ENCODE peak calls at places on chromosomes 5 and 9, in six cellular contexts. V, W, Y, X, K and R are unnamed samples.

GRCh38 chr9:136220017-136220729 is 15.2 kb upstream of the LHX3 start:
- DNase-seq in V (no peak), W (no peak), X (peak; percentile 41), K (no peak), Y (no peak), R (peak; percentile 80)

GRCh38 chr9:104869801-104870200 is 58.2 kb downstream of the ABCA1 start:
- DNase-seq in W (no peak), Y (no peak), X (no peak), K (no peak), V (no peak), R (no peak)

GRCh38 chr5:41708604-41708940 is 161.7 kb downstream of the OXCT1 start:
- DNase-seq in Y (peak; percentile 27), V (no peak), X (no peak), K (no peak), W (no peak), R (no peak)

GRCh38 chr9:107631788-107632187 is 142.2 kb upstream of the KLF4 start:
- DNase-seq in V (no peak), Y (no peak), X (no peak), K (no peak), W (no peak), R (no peak)

GRCh38 chr5:139975942-139976341 is 67.2 kb downstream of the NRG2 start:
- DNase-seq in W (no peak), V (no peak), X (no peak), Y (no peak), K (no peak), R (no peak)

GRCh38 chr9:137705906-137706305 is 87.1 kb downstream of the EHMT1 start:
- DNase-seq in V (no peak), Y (no peak), X (no peak), W (no peak), K (no peak), R (no peak)

GRCh38 chr5:97142521-97143254 is at the start of gene LIX1:
- DNase-seq in K (peak; percentile 21), Y (no peak), X (peak; percentile 10), W (peak; percentile 97), V (no peak), R (no peak)

GRCh38 chr5:151270599-151270998 is 17.6 kb downstream of the GM2A start:
- DNase-seq in Y (no peak), W (no peak), X (no peak), V (no peak), K (no peak), R (no peak)

GRCh38 chr9:134575103-134575816 is 66.3 kb upstream of the COL5A1 start:
- DNase-seq in W (no peak), X (no peak), K (no peak), Y (no peak), V (no peak), R (no peak)

GRCh38 chr9:23219471-23219870 is 606.6 kb downstream of the ELAVL2 start:
- DNase-seq in Y (no peak), K (no peak), X (no peak), V (no peak), W (no peak), R (no peak)

GRCh38 chr9:131734781-131735180 is 5.1 kb downstream of the RAPGEF1 start:
- DNase-seq in X (no peak), K (no peak), V (no peak), W (no peak), Y (no peak), R (no peak)

GRCh38 chr9:131732636-131733340 is 7.1 kb downstream of the RAPGEF1 start:
- DNase-seq in K (no peak), V (no peak), Y (no peak), X (peak; percentile 57), W (no peak), R (no peak)

GRCh38 chr9:131735238-131736181 is 4.4 kb downstream of the RAPGEF1 start:
- DNase-seq in Y (peak; percentile 77), W (no peak), V (no peak), X (no peak), K (no peak), R (no peak)

GRCh38 chr9:131733601-131734061 is 6.2 kb downstream of the RAPGEF1 start:
- DNase-seq in X (no peak), V (peak; percentile 65), K (no peak), W (no peak), Y (peak; percentile 69), R (peak; percentile 99)

GRCh38 chr9:131734165-131734610 is 5.7 kb downstream of the RAPGEF1 start:
- DNase-seq in K (no peak), X (peak; percentile 78), W (no peak), Y (peak; percentile 87), V (peak; percentile 66), R (peak; percentile 85)
- H3K4me1 ChIP-seq in K (peaks cover 93% of the 10 kb centered on the region), X (peaks cover 96% of the 10 kb centered on the region), W (peaks cover 6% of the 10 kb centered on the region), Y (peaks cover 77% of the 10 kb centered on the region), V (peaks cover 92% of the 10 kb centered on the region), R (peaks cover 67% of the 10 kb centered on the region)

DNA sequence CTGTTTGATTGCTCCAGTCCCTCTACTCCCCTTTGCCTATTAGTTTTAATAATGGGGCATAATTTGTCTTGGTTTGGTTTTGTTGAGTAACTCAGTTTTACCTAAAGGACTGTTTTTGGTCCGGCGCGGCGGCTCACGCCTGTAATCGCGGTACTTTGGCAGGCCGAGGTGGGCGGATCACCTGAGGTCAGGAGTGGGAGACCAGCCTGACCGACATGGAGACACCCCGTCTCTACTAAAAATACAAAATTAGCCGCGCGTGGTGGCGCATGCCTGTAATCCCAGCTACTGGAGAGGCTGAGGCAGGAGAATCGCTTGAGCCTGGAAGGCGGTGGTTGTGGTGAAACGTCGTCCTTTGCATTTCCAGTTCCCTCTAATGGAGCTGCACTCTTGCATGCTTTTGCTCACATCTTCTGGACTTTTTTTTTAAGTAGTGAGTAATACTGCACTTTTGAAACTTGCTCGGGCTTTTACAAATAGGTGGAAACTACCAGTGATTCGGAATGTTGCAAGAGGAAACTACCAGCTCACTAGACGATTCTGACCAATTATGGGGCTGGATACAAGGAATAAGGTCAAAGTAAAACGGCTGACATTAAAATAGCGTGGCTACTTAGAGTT is 721 bp upstream of the MAML1 start:
- DNase-seq in W (no peak), X (no peak), K (peak; percentile 35), V (peak; percentile 37), Y (peak; percentile 55), R (peak; percentile 87)
- H3K4me3 ChIP-seq in W (peak overlapping the region; percentile 29), X (peak overlapping the region; percentile 43), K (peak overlapping the region; percentile 82), V (peak overlapping the region; percentile 73), Y (peak overlapping the region; percentile 87), R (peak overlapping the region; percentile 77)

DNA sequence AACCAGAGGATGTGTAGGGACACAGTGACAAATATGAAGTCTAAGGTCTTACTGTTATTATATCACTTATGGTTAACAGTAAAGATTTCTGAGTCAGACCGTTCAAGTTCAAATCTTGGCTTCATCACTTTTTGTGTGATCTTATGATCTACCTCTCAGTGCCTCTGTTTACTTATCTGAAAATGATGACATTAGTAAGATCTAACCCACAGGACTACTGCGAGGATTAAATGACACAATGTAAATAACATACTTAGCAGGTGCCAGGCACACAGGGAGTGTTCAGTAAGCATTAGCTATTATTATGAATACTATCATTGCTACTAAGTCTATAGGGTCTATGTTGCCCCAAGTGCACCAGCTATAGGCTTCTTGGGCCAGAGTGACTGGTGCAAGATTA is 2.0 kb downstream of the IRF1 start:
- DNase-seq in V (no peak), X (no peak), Y (no peak), K (no peak), W (no peak), R (no peak)
- H3K4me1 ChIP-seq in V (peaks cover 13% of the 10 kb centered on the region), X (peaks cover 80% of the 10 kb centered on the region), Y (peaks cover 45% of the 10 kb centered on the region), K (peaks cover 32% of the 10 kb centered on the region), W (no peaks in the 10 kb centered on the region), R (peaks cover 23% of the 10 kb centered on the region)

DNA sequence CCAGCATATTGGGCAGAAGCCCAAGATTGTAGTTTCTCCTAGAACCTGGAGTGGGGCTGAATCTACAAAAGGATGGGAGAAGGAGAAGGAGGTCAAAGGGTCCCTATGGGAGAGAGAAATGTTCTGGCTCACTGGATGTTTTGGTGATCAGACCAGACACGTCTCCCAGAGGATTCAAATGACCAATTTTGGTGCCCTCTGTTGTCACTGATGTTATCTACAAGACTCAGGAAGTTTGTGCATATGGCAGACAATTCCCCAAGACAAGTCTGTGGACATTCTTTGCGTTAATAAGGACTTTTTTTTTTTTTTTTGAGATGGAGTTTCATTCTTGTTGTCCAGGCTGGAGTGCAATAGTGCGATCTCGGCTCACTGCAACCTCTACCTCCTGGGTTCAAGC is 137.2 kb upstream of the SMARCA2 start:
- DNase-seq in V (no peak), Y (no peak), W (no peak), K (no peak), X (no peak), R (no peak)
- H3K4me3 ChIP-seq in V (no peak overlapping the region), Y (no peak overlapping the region), W (no peak overlapping the region), K (no peak overlapping the region), X (no peak overlapping the region), R (no peak overlapping the region)

DNA sequence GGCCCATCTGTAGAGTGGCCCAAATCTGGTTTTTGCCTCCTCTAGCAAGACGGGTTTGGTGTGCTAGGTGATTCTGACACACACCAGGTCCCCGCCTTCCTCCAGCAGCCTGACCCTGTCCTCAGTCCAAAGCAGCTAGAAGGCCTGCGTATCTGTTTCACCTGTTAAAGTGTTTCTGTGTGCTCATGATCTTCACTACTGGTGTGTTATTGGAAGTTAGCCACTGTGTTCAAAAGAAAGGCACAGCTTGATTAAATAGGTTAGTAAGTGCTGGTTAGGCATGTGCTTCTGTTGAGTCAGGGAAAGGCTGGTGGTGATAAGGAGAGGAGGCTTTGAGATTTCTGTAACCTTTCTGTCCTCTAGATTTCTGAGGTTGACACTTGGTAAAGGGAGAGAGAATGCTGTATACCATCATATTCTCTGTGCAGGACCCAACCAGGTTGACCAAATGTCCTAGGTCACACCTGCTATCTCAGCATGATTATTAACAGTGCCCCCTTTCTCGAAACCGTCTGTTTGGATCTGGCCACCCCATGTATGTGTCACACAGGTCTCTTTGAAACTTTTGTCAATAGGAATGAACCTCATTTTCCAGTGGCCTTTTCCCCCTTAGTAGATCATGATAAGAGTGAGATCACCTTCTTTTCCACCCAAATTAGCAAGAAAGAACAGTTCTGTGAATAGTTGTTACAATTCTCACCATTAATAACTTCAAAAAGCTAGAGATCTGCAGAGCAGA is 58.8 kb downstream of the ARHGAP26 start:
- DNase-seq in K (no peak), X (no peak), W (no peak), V (no peak), Y (no peak), R (no peak)
- H3K4me1 ChIP-seq in K (peaks cover 54% of the 10 kb centered on the region), X (peaks cover 13% of the 10 kb centered on the region), W (peaks cover 20% of the 10 kb centered on the region), V (peaks cover 33% of the 10 kb centered on the region), Y (peaks cover 31% of the 10 kb centered on the region), R (peaks cover 55% of the 10 kb centered on the region)